ENCODE peak calls at places on chromosomes 5 and 9, in four cellular contexts. E, J, V and A are unnamed samples.

GRCh38 chr5:114062940-114063867 is 298.7 kb upstream of the KCNN2 start:
- DNase-seq in J (no peak), E (no peak), V (no peak), A (no peak)

GRCh38 chr5:102902647-102903046 is 147.5 kb downstream of the PAM start:
- DNase-seq in J (no peak), V (no peak), E (no peak), A (no peak)

GRCh38 chr9:134055981-134056461 is 11.8 kb downstream of the BRD3 start:
- DNase-seq in J (peak; percentile 50), E (peak; percentile 58), V (peak; percentile 28), A (no peak)

GRCh38 chr5:181151146-181151545 is 3.8 kb downstream of the OR2V2 start:
- DNase-seq in J (no peak), E (no peak), V (no peak), A (no peak)

GRCh38 chr9:93184439-93185221 is 691 bp downstream of the WNK2 start:
- DNase-seq in E (no peak), V (peak; percentile 69), J (no peak), A (no peak)

GRCh38 chr9:120608421-120608820 is 28.5 kb upstream of the CDK5RAP2 start:
- DNase-seq in V (no peak), J (no peak), E (no peak), A (no peak)

GRCh38 chr5:17037751-17038150 is 101.7 kb upstream of the MYO10 start:
- DNase-seq in J (no peak), E (no peak), V (no peak), A (no peak)

GRCh38 chr5:114176356-114176755 is 185.5 kb upstream of the KCNN2 start:
- DNase-seq in J (no peak), V (no peak), E (peak; percentile 79), A (no peak)

GRCh38 chr5:146098047-146098446 is 7.3 kb downstream of the PLAC8L1 start:
- DNase-seq in E (no peak), V (no peak), J (no peak), A (no peak)

GRCh38 chr5:172525633-172526360 is 71.5 kb upstream of the SH3PXD2B start:
- DNase-seq in V (no peak), E (no peak), J (no peak), A (no peak)

GRCh38 chr9:137319976-137320551 is 18.0 kb upstream of the NRARP start:
- DNase-seq in J (no peak), E (no peak), V (no peak), A (no peak)

GRCh38 chr9:108086624-108087023 is 597.1 kb upstream of the KLF4 start:
- DNase-seq in V (no peak), J (no peak), E (no peak), A (no peak)

GRCh38 chr9:134437417-134438203 is 111.4 kb downstream of the RXRA start:
- DNase-seq in J (peak; percentile 56), E (no peak), V (no peak), A (no peak)

GRCh38 chr9:135242406-135242805 is 154.9 kb downstream of the OLFM1 start:
- DNase-seq in E (no peak), V (no peak), J (no peak), A (no peak)

GRCh38 chr5:149358294-149358651 is 427 bp downstream of the PCYOX1L start:
- DNase-seq in E (no peak), J (peak; percentile 55), V (no peak), A (no peak)

GRCh38 chr5:119484884-119485283 is 32.6 kb downstream of the HSD17B4 start:
- DNase-seq in E (no peak), V (no peak), J (no peak), A (no peak)

GRCh38 chr9:91162784-91163440 is 198.8 kb downstream of the AUH start:
- DNase-seq in V (no peak), J (no peak), E (no peak), A (no peak)

GRCh38 chr5:30343707-30344106 is 849.8 kb upstream of the CDH6 start:
- DNase-seq in V (no peak), E (no peak), J (no peak), A (no peak)

GRCh38 chr5:167549763-167550162 is 741.7 kb upstream of the WWC1 start:
- DNase-seq in J (no peak), E (no peak), V (no peak), A (no peak)

GRCh38 chr9:125343518-125344284 is 82.1 kb downstream of the GAPVD1 start:
- DNase-seq in J (no peak), E (no peak), V (no peak), A (no peak)